ENCODE peak calls at places on chromosomes 6 and 20, in six cellular contexts. One of them, this sample, is unnamed.

GRCh38 chr6:108363756-108364356 is 69.0 kb downstream of the AFG1L start:
- DNase-seq in H1: no peak
- DNase-seq in GM12878: no peak
- DNase-seq in HepG2: no peak
- DNase-seq in HCT116: no peak
- DNase-seq in K562: peak; percentile 34
- DNase-seq in this sample: no peak

GRCh38 chr6:130122243-130122642 is 100.5 kb downstream of the SAMD3 start:
- DNase-seq in H1: no peak
- DNase-seq in GM12878: no peak
- DNase-seq in HepG2: no peak
- DNase-seq in HCT116: no peak
- DNase-seq in K562: no peak
- DNase-seq in this sample: no peak

GRCh38 chr20:20931632-20932031 is 174.5 kb downstream of the LINC00237 start:
- DNase-seq in H1: no peak
- DNase-seq in GM12878: no peak
- DNase-seq in HepG2: no peak
- DNase-seq in HCT116: no peak
- DNase-seq in K562: no peak
- DNase-seq in this sample: no peak

GRCh38 chr6:28345201-28345600 is 4.5 kb upstream of the ZKSCAN3 start:
- DNase-seq in H1: no peak
- DNase-seq in GM12878: no peak
- DNase-seq in HepG2: peak; percentile 56
- DNase-seq in HCT116: no peak
- DNase-seq in K562: no peak
- DNase-seq in this sample: no peak

GRCh38 chr20:52017669-52018317 is 173.8 kb downstream of the ZFP64 start:
- DNase-seq in H1: no peak
- DNase-seq in GM12878: no peak
- DNase-seq in HepG2: no peak
- DNase-seq in HCT116: no peak
- DNase-seq in K562: no peak
- DNase-seq in this sample: no peak

GRCh38 chr6:162618463-162619002 is 109.0 kb downstream of the PRKN start:
- DNase-seq in H1: no peak
- DNase-seq in GM12878: no peak
- DNase-seq in HepG2: no peak
- DNase-seq in HCT116: no peak
- DNase-seq in K562: no peak
- DNase-seq in this sample: no peak

GRCh38 chr6:156585859-156586258 is 191.3 kb upstream of the ARID1B start:
- DNase-seq in H1: no peak
- DNase-seq in GM12878: no peak
- DNase-seq in HepG2: no peak
- DNase-seq in HCT116: no peak
- DNase-seq in K562: peak; percentile 24
- DNase-seq in this sample: peak; percentile 30

GRCh38 chr20:39993737-39994136 is 695.3 kb downstream of the MAFB start:
- DNase-seq in H1: no peak
- DNase-seq in GM12878: no peak
- DNase-seq in HepG2: no peak
- DNase-seq in HCT116: no peak
- DNase-seq in K562: no peak
- DNase-seq in this sample: no peak

GRCh38 chr20:3924304-3925112 is 35.3 kb downstream of the PANK2 start:
- DNase-seq in H1: no peak
- DNase-seq in GM12878: no peak
- DNase-seq in HepG2: no peak
- DNase-seq in HCT116: no peak
- DNase-seq in K562: no peak
- DNase-seq in this sample: no peak

GRCh38 chr6:91366781-91367180 is 779.9 kb upstream of the MAP3K7 start:
- DNase-seq in H1: no peak
- DNase-seq in GM12878: no peak
- DNase-seq in HepG2: no peak
- DNase-seq in HCT116: no peak
- DNase-seq in K562: no peak
- DNase-seq in this sample: no peak

GRCh38 chr6:140809694-140810101 is 1323.0 kb upstream of the GJE1 start:
- DNase-seq in H1: no peak
- DNase-seq in GM12878: peak; percentile 35
- DNase-seq in HepG2: no peak
- DNase-seq in HCT116: no peak
- DNase-seq in K562: no peak
- DNase-seq in this sample: no peak

GRCh38 chr6:45741437-45742166 is 274.1 kb downstream of the CLIC5 start:
- DNase-seq in H1: no peak
- DNase-seq in GM12878: peak; percentile 48
- DNase-seq in HepG2: no peak
- DNase-seq in HCT116: no peak
- DNase-seq in K562: no peak
- DNase-seq in this sample: no peak

GRCh38 chr6:106084106-106084963 is 1.8 kb upstream of the PRDM1 start:
- DNase-seq in H1: peak; percentile 64
- DNase-seq in GM12878: peak; percentile 84
- DNase-seq in HepG2: peak; percentile 7
- DNase-seq in HCT116: peak; percentile 72
- DNase-seq in K562: peak; percentile 72
- DNase-seq in this sample: peak; percentile 39

GRCh38 chr6:15399651-15400470 is 154.0 kb downstream of the JARID2 start:
- DNase-seq in H1: no peak
- DNase-seq in GM12878: no peak
- DNase-seq in HepG2: no peak
- DNase-seq in HCT116: no peak
- DNase-seq in K562: peak; percentile 85
- DNase-seq in this sample: no peak

GRCh38 chr6:81144346-81144745 is 608.1 kb downstream of the TENT5A start:
- DNase-seq in H1: no peak
- DNase-seq in GM12878: no peak
- DNase-seq in HepG2: no peak
- DNase-seq in HCT116: no peak
- DNase-seq in K562: no peak
- DNase-seq in this sample: no peak

GRCh38 chr6:125183391-125183790 is 29.8 kb downstream of the TPD52L1 start:
- DNase-seq in H1: no peak
- DNase-seq in GM12878: no peak
- DNase-seq in HepG2: no peak
- DNase-seq in HCT116: no peak
- DNase-seq in K562: no peak
- DNase-seq in this sample: no peak

GRCh38 chr20:56628873-56629463 is at the start of gene TFAP2C:
- DNase-seq in H1: peak; percentile 78
- DNase-seq in GM12878: no peak
- DNase-seq in HepG2: no peak
- DNase-seq in HCT116: peak; percentile 54
- DNase-seq in K562: peak; percentile 74
- DNase-seq in this sample: peak; percentile 99

GRCh38 chr20:53328956-53329355 is 264.7 kb downstream of the ZNF217 start:
- DNase-seq in H1: no peak
- DNase-seq in GM12878: no peak
- DNase-seq in HepG2: no peak
- DNase-seq in HCT116: no peak
- DNase-seq in K562: no peak
- DNase-seq in this sample: no peak

GRCh38 chr6:7954477-7955200 is 44.1 kb upstream of the TXNDC5 start:
- DNase-seq in H1: no peak
- DNase-seq in GM12878: no peak
- DNase-seq in HepG2: no peak
- DNase-seq in HCT116: no peak
- DNase-seq in K562: no peak
- DNase-seq in this sample: no peak

GRCh38 chr6:94501546-94501945 is 1075.8 kb upstream of the MANEA start:
- DNase-seq in H1: no peak
- DNase-seq in GM12878: no peak
- DNase-seq in HepG2: peak; percentile 1
- DNase-seq in HCT116: no peak
- DNase-seq in K562: no peak
- DNase-seq in this sample: no peak

GRCh38 chr6:133671376-133671775 is 217.5 kb upstream of the TCF21 start:
- DNase-seq in H1: no peak
- DNase-seq in GM12878: no peak
- DNase-seq in HepG2: no peak
- DNase-seq in HCT116: no peak
- DNase-seq in K562: no peak
- DNase-seq in this sample: no peak

GRCh38 chr6:11424395-11425050 is 113.0 kb upstream of the TMEM170B start:
- DNase-seq in H1: no peak
- DNase-seq in GM12878: no peak
- DNase-seq in HepG2: no peak
- DNase-seq in HCT116: no peak
- DNase-seq in K562: no peak
- DNase-seq in this sample: peak; percentile 47

GRCh38 chr6:11425876-11426275 is 111.7 kb upstream of the TMEM170B start:
- DNase-seq in H1: no peak
- DNase-seq in GM12878: no peak
- DNase-seq in HepG2: no peak
- DNase-seq in HCT116: no peak
- DNase-seq in K562: no peak
- DNase-seq in this sample: no peak

GRCh38 chr6:11423072-11423471 is 114.5 kb upstream of the TMEM170B start:
- DNase-seq in H1: no peak
- DNase-seq in GM12878: no peak
- DNase-seq in HepG2: no peak
- DNase-seq in HCT116: no peak
- DNase-seq in K562: no peak
- DNase-seq in this sample: no peak

GRCh38 chr6:11425431-11425871 is 112.1 kb upstream of the TMEM170B start:
- DNase-seq in H1: no peak
- DNase-seq in GM12878: no peak
- DNase-seq in HepG2: peak; percentile 92
- DNase-seq in HCT116: no peak
- DNase-seq in K562: no peak
- DNase-seq in this sample: no peak

DNA sequence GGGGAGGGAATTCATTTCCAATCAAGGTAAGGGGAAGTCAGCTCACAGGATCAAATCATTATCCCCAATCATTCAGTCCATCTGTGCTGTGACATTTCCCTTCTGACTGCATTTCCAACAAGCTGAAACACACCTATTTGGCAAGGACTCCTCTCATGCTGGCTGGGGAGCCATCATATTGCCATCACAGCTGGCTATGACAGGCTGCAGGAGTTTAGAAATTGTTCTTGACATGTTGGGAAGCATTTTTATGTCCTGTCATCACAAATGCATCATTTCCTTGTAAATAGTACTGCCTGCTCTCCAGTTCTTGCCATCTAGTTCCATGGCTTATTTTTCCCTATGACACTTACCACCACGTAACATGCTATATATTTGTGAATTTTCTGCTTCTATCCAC is 113.9 kb upstream of the TMEM170B start:
- DNase-seq in H1: no peak
- DNase-seq in GM12878: no peak
- DNase-seq in HepG2: no peak
- DNase-seq in HCT116: no peak
- DNase-seq in K562: no peak
- DNase-seq in this sample: no peak
- TF ChIP-seq JUND in H1: no peak
- TF ChIP-seq JUND in GM12878: no peak
- TF ChIP-seq JUND in HepG2: no peak
- TF ChIP-seq JUND in HCT116: no peak
- TF ChIP-seq JUND in K562: no peak
- TF ChIP-seq JUND in this sample: no peak

GRCh38 chr6:158086054-158086705 is 81.9 kb downstream of the SERAC1 start:
- DNase-seq in H1: peak; percentile 39
- DNase-seq in GM12878: no peak
- DNase-seq in HepG2: no peak
- DNase-seq in HCT116: no peak
- DNase-seq in K562: no peak
- DNase-seq in this sample: no peak
- TF ChIP-seq JUND in H1: no peak
- TF ChIP-seq JUND in GM12878: no peak
- TF ChIP-seq JUND in HepG2: no peak
- TF ChIP-seq JUND in HCT116: no peak
- TF ChIP-seq JUND in K562: no peak
- TF ChIP-seq JUND in this sample: no peak

DNA sequence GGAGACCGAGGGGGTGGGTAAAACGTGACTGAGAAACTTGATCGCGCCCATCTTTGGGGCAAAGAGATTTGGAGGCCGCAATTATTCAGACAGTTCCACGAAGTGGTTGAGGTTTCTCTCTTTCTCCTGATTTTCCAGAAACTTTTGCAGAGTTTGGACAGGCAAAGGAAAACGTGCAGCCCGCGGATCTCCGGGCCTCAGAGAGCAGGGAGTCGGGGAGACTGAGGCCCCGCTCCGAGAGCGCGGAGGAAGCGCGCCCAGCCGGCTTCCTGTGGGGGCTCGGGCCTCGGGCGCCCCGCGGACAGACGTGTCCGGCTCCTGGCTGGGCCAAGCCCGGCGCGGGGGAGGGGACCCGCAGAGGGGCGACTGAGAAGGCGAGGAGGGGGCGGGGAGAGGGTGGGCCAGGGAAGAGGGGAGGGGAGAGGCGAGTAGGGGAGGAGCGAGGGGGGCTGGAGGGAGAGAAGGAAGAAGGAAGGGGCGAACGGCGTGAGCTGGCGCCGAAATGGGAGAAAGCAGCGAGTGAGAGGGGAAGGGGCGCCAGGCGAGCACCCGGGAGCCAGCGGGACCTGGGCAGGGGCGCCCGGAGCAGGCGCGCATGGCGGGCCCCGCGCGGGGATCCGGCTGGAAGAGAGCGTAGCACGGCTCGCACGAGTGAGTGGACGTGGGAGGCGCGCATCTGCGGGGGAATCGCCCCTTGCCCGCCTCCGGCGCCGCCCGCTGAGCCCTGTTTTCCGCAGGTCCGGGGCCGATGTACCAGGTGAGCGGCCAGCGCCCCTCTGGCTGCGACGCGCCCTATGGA is at the start of gene MDFI:
- DNase-seq in H1: peak; percentile 81
- DNase-seq in GM12878: no peak
- DNase-seq in HepG2: no peak
- DNase-seq in HCT116: no peak
- DNase-seq in K562: no peak
- DNase-seq in this sample: no peak
- TF ChIP-seq JUND in H1: no peak
- TF ChIP-seq JUND in GM12878: no peak
- TF ChIP-seq JUND in HepG2: no peak
- TF ChIP-seq JUND in HCT116: no peak
- TF ChIP-seq JUND in K562: no peak
- TF ChIP-seq JUND in this sample: no peak

GRCh38 chr6:41467627-41468404 is 78.4 kb upstream of the FOXP4 start:
- DNase-seq in H1: no peak
- DNase-seq in GM12878: no peak
- DNase-seq in HepG2: no peak
- DNase-seq in HCT116: no peak
- DNase-seq in K562: no peak
- DNase-seq in this sample: no peak

GRCh38 chr6:41466437-41466990 is 79.7 kb upstream of the FOXP4 start:
- DNase-seq in H1: no peak
- DNase-seq in GM12878: no peak
- DNase-seq in HepG2: no peak
- DNase-seq in HCT116: no peak
- DNase-seq in K562: no peak
- DNase-seq in this sample: no peak

GRCh38 chr6:41469156-41469950 is 76.8 kb upstream of the FOXP4 start:
- DNase-seq in H1: no peak
- DNase-seq in GM12878: no peak
- DNase-seq in HepG2: no peak
- DNase-seq in HCT116: no peak
- DNase-seq in K562: no peak
- DNase-seq in this sample: no peak

GRCh38 chr6:41464481-41464880 is 81.7 kb upstream of the FOXP4 start:
- DNase-seq in H1: no peak
- DNase-seq in GM12878: no peak
- DNase-seq in HepG2: no peak
- DNase-seq in HCT116: no peak
- DNase-seq in K562: no peak
- DNase-seq in this sample: no peak

GRCh38 chr6:41467106-41467505 is 79.1 kb upstream of the FOXP4 start:
- DNase-seq in H1: no peak
- DNase-seq in GM12878: no peak
- DNase-seq in HepG2: no peak
- DNase-seq in HCT116: no peak
- DNase-seq in K562: no peak
- DNase-seq in this sample: no peak
- TF ChIP-seq JUND in H1: no peak
- TF ChIP-seq JUND in GM12878: no peak
- TF ChIP-seq JUND in HepG2: no peak
- TF ChIP-seq JUND in HCT116: no peak
- TF ChIP-seq JUND in K562: no peak
- TF ChIP-seq JUND in this sample: no peak

This sample was measured in T47D.